ENCODE peak calls at places on chromosomes 11 and 22, in four cellular contexts. C is pancreas; A is effector memory CD4-positive, alpha-beta T cell; B is HCT116. I is an unnamed sample.

GRCh38 chr22:45239378-45240136 is 1.1 kb downstream of the KIAA0930 start:
- DNase-seq in C (no peak), A (no peak), B (no peak), I (no peak)

GRCh38 chr22:44814266-44815098 is 62.1 kb downstream of the ARHGAP8 start:
- DNase-seq in C (no peak), A (no peak), B (no peak), I (no peak)

GRCh38 chr11:115930886-115931537 is 426.8 kb upstream of the CADM1 start:
- DNase-seq in C (no peak), A (no peak), B (no peak), I (peak; percentile 15)

GRCh38 chr11:34356918-34357645 is 728 bp downstream of the ABTB2 start:
- DNase-seq in C (peak; percentile 70), A (peak; percentile 19), B (no peak), I (peak; percentile 35)

GRCh38 chr11:119764108-119764874 is 35.3 kb upstream of the NECTIN1 start:
- DNase-seq in C (peak; percentile 78), A (no peak), B (no peak), I (no peak)

GRCh38 chr11:62315416-62315815 is 16.5 kb upstream of the SCGB1D4 start:
- DNase-seq in C (no peak), A (no peak), B (no peak), I (no peak)

GRCh38 chr11:44310456-44311272 is 725 bp upstream of the ALX4 start:
- DNase-seq in C (no peak), A (no peak), B (no peak), I (no peak)

GRCh38 chr11:23991140-23991539 is 505.7 kb upstream of the LUZP2 start:
- DNase-seq in C (no peak), A (no peak), B (no peak), I (no peak)

GRCh38 chr11:93849751-93850584 is 450 bp downstream of the VSTM5 start:
- DNase-seq in C (peak; percentile 21), A (no peak), B (no peak), I (peak; percentile 74)

GRCh38 chr11:34214961-34215805 is 109.8 kb downstream of the NAT10 start:
- DNase-seq in C (no peak), A (no peak), B (peak; percentile 47), I (no peak)

GRCh38 chr11:130600139-130600538 is 151.7 kb downstream of the ADAMTS15 start:
- DNase-seq in C (no peak), A (no peak), B (no peak), I (no peak)

GRCh38 chr11:117146521-117146920 is 2.4 kb downstream of the PAFAH1B2 start:
- DNase-seq in C (no peak), A (no peak), B (no peak), I (no peak)
- H3K27ac ChIP-seq in C (no peak overlapping the region), A (no peak overlapping the region), B (no peak overlapping the region), I (no peak overlapping the region)

GRCh38 chr22:25760294-25760693 is 18.3 kb downstream of the MYO18B start:
- DNase-seq in C (no peak), A (no peak), B (no peak), I (no peak)
- H3K27ac ChIP-seq in C (peak overlapping the region; percentile 55), A (no peak overlapping the region), B (no peak overlapping the region), I (no peak overlapping the region)

GRCh38 chr22:38305481-38306448 is 11.5 kb downstream of the CSNK1E start:
- DNase-seq in C (no peak), A (peak; percentile 11), B (no peak), I (peak; percentile 74)

GRCh38 chr22:38304526-38304925 is 12.7 kb downstream of the CSNK1E start:
- DNase-seq in C (no peak), A (no peak), B (no peak), I (no peak)

GRCh38 chr22:38302906-38303305 is 14.3 kb downstream of the CSNK1E start:
- DNase-seq in C (no peak), A (no peak), B (no peak), I (no peak)

GRCh38 chr22:38300197-38300945 is 16.9 kb downstream of the CSNK1E start:
- DNase-seq in C (no peak), A (no peak), B (no peak), I (no peak)

DNA sequence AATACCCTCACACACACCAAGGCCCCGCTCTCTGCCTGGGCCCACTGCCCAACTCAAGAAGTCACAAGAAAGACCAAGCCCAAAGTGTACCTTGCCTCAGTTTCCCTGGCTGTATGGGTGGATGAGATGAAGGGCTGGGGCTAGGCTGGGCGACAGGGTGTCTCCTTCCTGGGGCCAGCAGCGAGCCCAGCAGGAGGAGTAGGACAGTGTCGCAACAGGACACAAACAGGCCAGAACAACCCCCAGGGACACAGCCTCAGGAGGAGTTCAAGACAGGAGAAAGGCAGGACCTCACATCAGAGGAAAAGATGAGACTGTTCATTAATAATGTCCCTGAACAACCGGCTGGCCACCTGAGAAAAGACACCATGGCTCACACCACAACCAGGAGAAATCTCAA is 13.3 kb downstream of the CSNK1E start:
- DNase-seq in C (no peak), A (no peak), B (no peak), I (no peak)
- H3K27ac ChIP-seq in C (no peak overlapping the region), A (no peak overlapping the region), B (peak overlapping the region; percentile 10), I (no peak overlapping the region)

DNA sequence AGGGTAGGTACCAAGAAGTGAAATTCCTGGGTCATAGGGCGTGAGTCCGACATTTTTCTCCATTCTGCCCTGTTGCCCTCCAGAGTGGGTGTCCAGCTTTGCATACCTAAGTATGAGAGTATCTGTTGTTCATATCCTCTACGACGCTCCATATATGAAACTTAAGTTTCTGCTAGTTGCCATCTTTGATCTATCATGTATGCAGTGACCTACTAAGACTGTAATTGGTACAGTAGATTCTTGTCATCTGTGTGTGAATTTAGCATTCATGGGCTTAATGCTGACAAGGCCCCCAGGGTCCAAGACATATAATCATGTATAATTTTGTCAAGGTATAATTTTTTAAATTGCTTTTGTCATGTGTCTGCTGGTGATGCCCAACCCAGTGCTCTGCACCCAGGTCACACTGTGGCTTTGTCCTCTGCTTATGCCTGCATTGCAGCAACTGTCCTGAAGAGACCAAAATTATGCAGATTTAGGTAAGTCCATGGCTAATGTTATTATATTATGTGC is 12.1 kb downstream of the NEAT1 start:
- DNase-seq in C (no peak), A (no peak), B (no peak), I (no peak)
- H3K27ac ChIP-seq in C (peak overlapping the region; percentile 10), A (no peak overlapping the region), B (no peak overlapping the region), I (no peak overlapping the region)

DNA sequence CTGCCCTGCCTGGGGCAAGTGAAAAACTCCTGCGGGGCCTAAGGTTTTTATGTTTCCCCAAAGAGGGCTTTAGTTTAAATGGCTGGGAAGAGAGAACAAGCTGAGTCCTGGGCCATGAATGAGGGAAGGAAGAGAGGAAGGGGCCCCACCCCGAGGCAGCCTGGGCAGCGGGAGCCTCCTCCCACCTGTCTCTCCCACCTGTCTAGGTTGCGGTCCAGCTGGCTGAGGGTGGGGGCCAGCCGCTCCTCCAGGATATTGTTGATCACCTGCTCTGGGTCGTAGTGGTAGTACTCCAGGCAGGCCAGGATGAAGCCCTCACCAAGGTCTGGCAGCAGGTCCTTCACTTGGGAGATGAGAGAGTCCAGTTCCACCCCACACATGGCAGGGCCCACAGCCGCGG is 34.6 kb downstream of the UQCR10 start:
- DNase-seq in C (no peak), A (no peak), B (no peak), I (no peak)
- H3K27ac ChIP-seq in C (no peak overlapping the region), A (no peak overlapping the region), B (no peak overlapping the region), I (no peak overlapping the region)

GRCh38 chr11:68002575-68002942 is 1.3 kb downstream of the UNC93B1 start:
- DNase-seq in C (no peak), A (no peak), B (no peak), I (peak; percentile 75)
- H3K27ac ChIP-seq in C (no peak overlapping the region), A (no peak overlapping the region), B (peak overlapping the region; percentile 77), I (peak overlapping the region; percentile 94)

GRCh38 chr11:326592-326841 is 5.9 kb upstream of the IFITM3 start:
- DNase-seq in C (no peak), A (no peak), B (no peak), I (no peak)

GRCh38 chr11:327581-327923 is 6.9 kb upstream of the IFITM3 start:
- DNase-seq in C (no peak), A (no peak), B (no peak), I (no peak)

GRCh38 chr11:328012-328411 is 7.4 kb upstream of the IFITM3 start:
- DNase-seq in C (no peak), A (no peak), B (no peak), I (no peak)

GRCh38 chr11:325796-326591 is 5.3 kb upstream of the IFITM3 start:
- DNase-seq in C (no peak), A (no peak), B (no peak), I (no peak)

DNA sequence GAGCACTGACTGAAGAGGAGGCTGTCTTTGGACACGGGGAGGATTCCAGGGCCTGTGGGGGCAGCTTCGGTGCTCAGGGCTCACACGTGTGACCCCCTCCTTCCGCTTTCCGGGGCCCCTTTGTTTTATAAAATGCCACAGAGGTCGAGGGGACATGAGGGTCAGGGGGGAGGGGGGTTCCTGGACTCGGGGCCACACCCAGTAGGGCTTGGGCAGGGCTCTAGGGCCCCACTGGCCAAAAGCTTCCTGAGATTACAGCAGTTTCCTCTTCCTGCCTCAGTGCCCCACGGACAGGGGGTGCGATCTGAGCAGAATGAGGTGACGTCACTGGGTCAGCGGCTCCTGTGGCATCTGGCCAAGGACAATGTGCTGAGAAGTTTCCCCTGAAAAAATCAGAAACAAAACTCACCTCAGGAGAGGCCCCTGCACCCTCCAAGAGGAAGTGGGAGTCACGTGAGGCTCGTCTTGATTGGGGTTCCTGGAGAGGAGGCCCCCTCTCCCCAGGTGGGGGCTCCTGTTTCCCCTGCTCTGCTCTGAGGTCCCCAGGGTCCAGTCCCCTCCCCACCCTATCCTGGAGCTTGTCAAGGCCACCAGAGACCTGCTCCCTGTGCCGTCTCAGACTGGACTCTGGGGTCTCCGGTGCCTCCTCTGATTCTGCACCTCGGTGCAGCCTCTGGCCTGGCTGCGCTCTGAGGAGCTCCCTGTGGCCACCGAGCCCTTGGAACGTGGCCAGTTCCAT is 6.4 kb upstream of the IFITM3 start:
- DNase-seq in C (peak; percentile 70), A (peak; percentile 53), B (no peak), I (peak; percentile 70)
- H3K27ac ChIP-seq in C (peak overlapping the region; percentile 80), A (peak overlapping the region; percentile 74), B (no peak overlapping the region), I (peak overlapping the region; percentile 87)

GRCh38 chr22:42857845-42858481 is 890 bp upstream of the ARFGAP3 start:
- DNase-seq in C (peak; percentile 67), A (no peak), B (no peak), I (no peak)

GRCh38 chr22:42863349-42863911 is 6.4 kb upstream of the ARFGAP3 start:
- DNase-seq in C (no peak), A (no peak), B (peak; percentile 43), I (no peak)

GRCh38 chr22:42865536-42865935 is 8.5 kb upstream of the ARFGAP3 start:
- DNase-seq in C (no peak), A (no peak), B (no peak), I (no peak)

GRCh38 chr22:42866100-42866499 is 9.0 kb upstream of the ARFGAP3 start:
- DNase-seq in C (no peak), A (no peak), B (no peak), I (no peak)

DNA sequence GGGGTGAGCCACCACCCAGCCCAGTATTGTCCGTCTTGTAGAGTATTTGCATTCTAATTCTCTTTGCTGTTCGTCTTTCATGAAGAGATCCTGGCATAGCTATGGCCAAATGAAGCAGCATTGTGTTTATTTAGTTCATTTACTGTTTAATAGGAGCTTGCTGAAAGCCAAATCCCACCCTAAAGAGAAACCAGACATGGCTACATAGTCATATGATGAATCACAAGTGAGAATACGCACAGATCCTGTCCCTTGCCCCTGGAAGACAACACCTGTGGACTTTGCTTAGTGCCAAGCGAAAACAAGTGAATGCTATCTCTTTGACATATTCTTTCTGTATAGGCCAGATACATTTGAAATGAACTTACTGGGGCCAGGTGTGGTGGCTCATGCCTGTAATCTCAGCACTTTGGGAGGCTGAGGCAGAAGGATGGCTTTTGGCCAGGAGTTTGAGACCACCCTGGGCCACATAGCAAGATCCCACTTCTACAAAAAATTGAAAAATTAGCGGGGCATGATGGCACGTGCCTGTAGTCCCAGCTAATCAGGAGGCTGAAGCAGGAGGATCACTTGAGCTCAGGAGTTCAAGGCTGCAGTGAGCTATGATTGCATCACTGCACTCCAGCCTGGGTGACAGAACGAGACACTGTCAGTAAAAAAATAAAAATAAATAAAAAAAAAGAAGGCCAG is 5.1 kb upstream of the ARFGAP3 start:
- DNase-seq in C (no peak), A (no peak), B (no peak), I (no peak)
- H3K27ac ChIP-seq in C (no peak overlapping the region), A (no peak overlapping the region), B (no peak overlapping the region), I (peak overlapping the region; percentile 75)

I was measured in Peyer's patch.